ENCODE peak calls at places on chromosomes 6 and 20, in ten cellular contexts. A is mesenchymal stem cell; D is mesenteric fat pad; U is stimulated activated CD8-positive, alpha-beta memory T cell treated with anti-CD3 and anti-CD28 coated beads, Interleukin-7, amount 100 ng/mL, for 1 hour; F is effector CD4-positive, alpha-beta T cell; G is HEK293T; O is iris pigment epithelial cell; E is Calu3; Y is NK-92 treated with Interleukin-12 subunit alpha and Interleukin-12 subunit beta, amount 100 ng/mL, for 24 hours; C is fibroblast of lung. T is an unnamed sample.

GRCh38 chr6:79894939-79895338 is 52.4 kb downstream of the ELOVL4 start:
- DNase-seq in Y (no peak), G (no peak), U (no peak), O (no peak), E (no peak), C (peak), A (no peak), D (no peak), F (no peak), T (no peak)

GRCh38 chr6:2630362-2630761 is 120.4 kb downstream of the MYLK4 start:
- DNase-seq in A (peak), G (no peak), O (peak), E (peak), D (no peak), U (no peak), F (no peak), C (peak), Y (no peak), T (peak)

GRCh38 chr6:114108119-114109002 is 137.4 kb upstream of the HDAC2 start:
- DNase-seq in A (peak), F (no peak), C (peak), G (peak), Y (peak), O (peak), D (no peak), E (peak), U (no peak), T (peak)

GRCh38 chr6:5471044-5471443 is 209.7 kb downstream of the FARS2 start:
- DNase-seq in C (peak), Y (peak), G (peak), F (peak), E (no peak), A (peak), O (peak), U (peak), D (no peak), T (peak)

GRCh38 chr6:55255061-55255571 is 72.2 kb upstream of the GFRAL start:
- DNase-seq in F (no peak), C (no peak), A (no peak), E (no peak), G (peak), U (no peak), Y (no peak), O (no peak), D (no peak), T (no peak)

GRCh38 chr6:110566346-110567125 is 90.1 kb upstream of the SLC22A16 start:
- DNase-seq in F (no peak), A (peak), Y (no peak), U (no peak), G (no peak), O (no peak), C (no peak), D (no peak), E (no peak), T (no peak)

GRCh38 chr20:6079011-6079410 is 25.2 kb upstream of the LRRN4 start:
- DNase-seq in C (peak), D (no peak), E (no peak), U (no peak), G (no peak), Y (no peak), A (no peak), O (no peak), F (no peak), T (no peak)

GRCh38 chr6:170153436-170154319 is 137.2 kb downstream of the DLL1 start:
- DNase-seq in C (no peak), A (no peak), Y (no peak), O (no peak), F (no peak), G (no peak), U (no peak), D (no peak), E (no peak), T (no peak)

GRCh38 chr6:14431375-14432330 is 314.1 kb downstream of the CD83 start:
- DNase-seq in C (no peak), E (peak), F (no peak), U (no peak), G (no peak), O (no peak), Y (no peak), A (no peak), D (no peak), T (no peak)

GRCh38 chr6:136657629-136658028 is 107.4 kb upstream of the MAP7 start:
- DNase-seq in E (no peak), F (no peak), A (peak), U (no peak), C (peak), O (peak), D (no peak), G (no peak), Y (no peak), T (no peak)

GRCh38 chr6:104187616-104188015 is 672.1 kb downstream of the HACE1 start:
- DNase-seq in O (no peak), Y (no peak), G (no peak), U (no peak), C (no peak), D (no peak), F (no peak), A (no peak), E (no peak), T (no peak)

GRCh38 chr20:32333181-32333987 is 24.7 kb upstream of the ASXL1 start:
- DNase-seq in A (no peak), E (peak), U (no peak), F (no peak), G (no peak), D (no peak), Y (peak), O (no peak), C (no peak), T (peak)

GRCh38 chr20:35303382-35303734 is 11.1 kb upstream of the FAM83C start:
- DNase-seq in Y (no peak), O (no peak), U (no peak), E (no peak), A (no peak), D (no peak), G (no peak), C (no peak), F (no peak), T (no peak)

GRCh38 chr6:147449405-147450161 is 58.9 kb upstream of the SAMD5 start:
- DNase-seq in E (no peak), C (no peak), F (no peak), U (no peak), A (no peak), O (no peak), G (no peak), Y (no peak), D (no peak), T (no peak)

GRCh38 chr6:79804732-79805131 is 142.6 kb downstream of the ELOVL4 start:
- DNase-seq in G (no peak), F (no peak), A (no peak), O (no peak), Y (no peak), E (no peak), U (no peak), D (no peak), C (no peak), T (no peak)

GRCh38 chr20:58264271-58264670 is 35.8 kb upstream of the ANKRD60 start:
- DNase-seq in C (no peak), U (no peak), A (no peak), Y (no peak), O (no peak), D (no peak), G (no peak), E (no peak), F (no peak), T (no peak)

GRCh38 chr6:68718379-68719073 is 83.4 kb downstream of the ADGRB3 start:
- DNase-seq in O (peak), F (no peak), E (no peak), G (no peak), A (peak), U (no peak), Y (no peak), C (peak), D (no peak), T (no peak)

GRCh38 chr6:4791174-4791573 is 15.0 kb downstream of the CDYL start:
- DNase-seq in D (no peak), G (no peak), E (no peak), A (no peak), O (no peak), U (no peak), C (peak), F (no peak), Y (no peak), T (no peak)

GRCh38 chr6:24564081-24564480 is 69.3 kb downstream of the ALDH5A1 start:
- DNase-seq in C (no peak), G (no peak), F (no peak), Y (no peak), A (no peak), O (no peak), D (no peak), U (no peak), E (no peak), T (no peak)

GRCh38 chr6:29552512-29553051 is 7.0 kb downstream of the UBD start:
- DNase-seq in E (no peak), A (peak), F (no peak), G (peak), U (no peak), Y (no peak), D (no peak), C (peak), O (peak), T (peak)

GRCh38 chr6:16706029-16706428 is 55.2 kb downstream of the ATXN1 start:
- DNase-seq in C (no peak), O (no peak), G (no peak), A (no peak), E (no peak), Y (no peak), F (no peak), U (no peak), D (no peak), T (no peak)

GRCh38 chr20:35008411-35009342 is 53.0 kb downstream of the MYH7B start:
- DNase-seq in C (peak), O (no peak), U (no peak), D (peak), Y (no peak), E (no peak), A (no peak), G (no peak), F (no peak), T (no peak)

GRCh38 chr20:47610247-47610944 is 108.7 kb downstream of the NCOA3 start:
- DNase-seq in D (no peak), C (peak), Y (peak), U (peak), G (no peak), A (peak), E (peak), F (peak), O (peak), T (peak)

GRCh38 chr6:151905854-151906253 is 98.4 kb downstream of the ESR1 start:
- DNase-seq in C (no peak), A (no peak), G (no peak), E (no peak), F (no peak), Y (no peak), U (no peak), D (no peak), O (no peak), T (no peak)

GRCh38 chr20:49288784-49289696 is 11.2 kb upstream of the ZNFX1 start:
- DNase-seq in D (no peak), Y (no peak), F (no peak), A (peak), C (no peak), O (no peak), E (peak), U (no peak), G (no peak), T (no peak)

GRCh38 chr6:73579851-73580246 is 59.0 kb upstream of the EEF1A1 start:
- DNase-seq in D (no peak), O (peak), A (peak), Y (no peak), C (peak), U (no peak), E (peak), G (peak), F (no peak), T (no peak)

GRCh38 chr6:106974337-106974998 is at the start of gene CD24:
- DNase-seq in U (no peak), F (no peak), Y (no peak), A (peak), D (peak), O (no peak), C (no peak), E (peak), G (peak), T (no peak)

T was measured in endothelial cell of umbilical vein.